ENCODE peak calls at places on chromosome 13, in ten cellular contexts. S, Y, V, M, L, E, K, B, G and X are unnamed samples. For H3K4me1, the result is how much of the 10 kb centered on the place peaks cover.

GRCh38 chr13:50320297-50320862 is 305.1 kb downstream of the KCNRG start:
- DNase-seq in S (peak), Y (no peak), V (no peak), M (no peak), L (no peak), E (no peak), K (no peak), B (no peak), G (peak), X (no peak)

GRCh38 chr13:26062853-26063444 is 11.1 kb upstream of the SHISA2 start:
- DNase-seq in S (peak), Y (no peak), V (peak), M (no peak), L (peak), E (peak), K (no peak), B (peak), G (peak), X (no peak)

GRCh38 chr13:41782086-41782485 is 178.8 kb downstream of the VWA8 start:
- DNase-seq in S (no peak), Y (no peak), V (no peak), M (no peak), L (peak), E (no peak), K (no peak), B (peak), G (no peak), X (no peak)

GRCh38 chr13:50224534-50224933 is 209.3 kb downstream of the KCNRG start:
- DNase-seq in S (no peak), Y (no peak), V (no peak), M (no peak), L (no peak), E (no peak), K (no peak), B (no peak), G (peak), X (no peak)

GRCh38 chr13:36814465-36814864 is 4.6 kb upstream of the RFXAP start:
- DNase-seq in S (no peak), Y (no peak), V (no peak), M (no peak), L (no peak), E (no peak), K (no peak), B (no peak), G (peak), X (no peak)

GRCh38 chr13:78609464-78610205 is 6.3 kb upstream of the POU4F1 start:
- DNase-seq in S (no peak), Y (no peak), V (no peak), M (no peak), L (peak), E (peak), K (no peak), B (peak), G (no peak), X (no peak)

GRCh38 chr13:82614086-82614485 is 1268.2 kb downstream of the SLITRK1 start:
- DNase-seq in S (no peak), Y (no peak), V (no peak), M (no peak), L (no peak), E (no peak), K (no peak), B (no peak), G (no peak), X (no peak)

GRCh38 chr13:78632956-78633355 is 26.0 kb downstream of the OBI1 start:
- DNase-seq in S (no peak), Y (no peak), V (no peak), M (no peak), L (no peak), E (no peak), K (no peak), B (no peak), G (no peak), X (no peak)

GRCh38 chr13:90447034-90447734 is 900.3 kb upstream of the MIR17HG start:
- DNase-seq in S (no peak), Y (no peak), V (no peak), M (no peak), L (no peak), E (no peak), K (no peak), B (no peak), G (no peak), X (no peak)

GRCh38 chr13:41244555-41244954 is 18.8 kb downstream of the MTRF1 start:
- DNase-seq in S (no peak), Y (no peak), V (no peak), M (no peak), L (no peak), E (no peak), K (no peak), B (peak), G (peak), X (no peak)

GRCh38 chr13:77356155-77356554 is 29.3 kb upstream of the MYCBP2 start:
- DNase-seq in S (no peak), Y (no peak), V (no peak), M (no peak), L (no peak), E (no peak), K (no peak), B (no peak), G (no peak), X (no peak)

GRCh38 chr13:113102727-113103126 is 2.9 kb upstream of the F7 start:
- DNase-seq in S (no peak), Y (no peak), V (no peak), M (no peak), L (no peak), E (no peak), K (no peak), B (no peak), G (no peak), X (no peak)

GRCh38 chr13:39144941-39145533 is 106.8 kb downstream of the NHLRC3 start:
- DNase-seq in S (peak), Y (no peak), V (peak), M (no peak), L (peak), E (peak), K (peak), B (peak), G (peak), X (peak)

GRCh38 chr13:80894930-80895329 is 554.0 kb upstream of the SPRY2 start:
- DNase-seq in S (no peak), Y (no peak), V (no peak), M (no peak), L (no peak), E (no peak), K (no peak), B (no peak), G (no peak), X (no peak)

GRCh38 chr13:41900918-41901317 is 60.0 kb downstream of the VWA8 start:
- DNase-seq in S (no peak), Y (no peak), V (no peak), M (no peak), L (no peak), E (no peak), K (no peak), B (no peak), G (no peak), X (no peak)

GRCh38 chr13:22929391-22930126 is 251.2 kb upstream of the SGCG start:
- DNase-seq in S (no peak), Y (no peak), V (no peak), M (no peak), L (no peak), E (no peak), K (no peak), B (no peak), G (no peak), X (no peak)

GRCh38 chr13:42876810-42877550 is 95.6 kb downstream of the FAM216B start:
- DNase-seq in S (no peak), Y (no peak), V (no peak), M (no peak), L (no peak), E (no peak), K (no peak), B (no peak), G (peak), X (no peak)

GRCh38 chr13:73943137-73943964 is 190.9 kb downstream of the KLF12 start:
- DNase-seq in S (no peak), Y (no peak), V (no peak), M (no peak), L (no peak), E (peak), K (no peak), B (no peak), G (no peak), X (no peak)

GRCh38 chr13:47484564-47484963 is 516.5 kb downstream of the SUCLA2 start:
- DNase-seq in S (no peak), Y (no peak), V (no peak), M (no peak), L (no peak), E (no peak), K (no peak), B (no peak), G (peak), X (no peak)

GRCh38 chr13:42046448-42046847 is 2.0 kb upstream of the DGKH start:
- DNase-seq in S (no peak), Y (no peak), V (no peak), M (no peak), L (no peak), E (no peak), K (no peak), B (no peak), G (no peak), X (no peak)

GRCh38 chr13:44165895-44166496 is 207.6 kb upstream of the SERP2 start:
- DNase-seq in S (no peak), Y (no peak), V (no peak), M (no peak), L (no peak), E (no peak), K (no peak), B (peak), G (no peak), X (no peak)

GRCh38 chr13:77222909-77223308 is 104.0 kb downstream of the MYCBP2 start:
- DNase-seq in S (no peak), Y (no peak), V (no peak), M (no peak), L (no peak), E (no peak), K (no peak), B (no peak), G (no peak), X (no peak)

GRCh38 chr13:26185720-26186119 is 36.4 kb downstream of the RNF6 start:
- DNase-seq in S (no peak), Y (no peak), V (no peak), M (no peak), L (no peak), E (no peak), K (no peak), B (no peak), G (no peak), X (no peak)

GRCh38 chr13:38879278-38879677 is 111.4 kb downstream of the STOML3 start:
- DNase-seq in S (no peak), Y (no peak), V (no peak), M (no peak), L (no peak), E (no peak), K (no peak), B (no peak), G (no peak), X (no peak)

GRCh38 chr13:76440568-76440967 is 445.6 kb downstream of the KCTD12 start:
- DNase-seq in S (no peak), Y (no peak), V (no peak), M (no peak), L (no peak), E (no peak), K (no peak), B (no peak), G (no peak), X (no peak)

GRCh38 chr13:111474136-111475002 is 153.9 kb downstream of the TEX29 start:
- DNase-seq in S (peak), Y (no peak), V (no peak), M (no peak), L (peak), E (peak), K (no peak), B (peak), G (peak), X (no peak)

GRCh38 chr13:95115525-95115924 is 185.7 kb downstream of the ABCC4 start:
- DNase-seq in S (no peak), Y (no peak), V (no peak), M (no peak), L (no peak), E (no peak), K (no peak), B (no peak), G (no peak), X (no peak)

GRCh38 chr13:95117092-95117491 is 184.2 kb downstream of the ABCC4 start:
- DNase-seq in S (no peak), Y (no peak), V (no peak), M (no peak), L (no peak), E (no peak), K (no peak), B (no peak), G (no peak), X (no peak)

GRCh38 chr13:95111608-95112007 is 189.6 kb downstream of the ABCC4 start:
- DNase-seq in S (no peak), Y (no peak), V (no peak), M (no peak), L (no peak), E (no peak), K (no peak), B (no peak), G (no peak), X (no peak)

GRCh38 chr13:95112883-95113282 is 188.4 kb downstream of the ABCC4 start:
- DNase-seq in S (no peak), Y (no peak), V (no peak), M (no peak), L (no peak), E (no peak), K (no peak), B (no peak), G (no peak), X (no peak)

DNA sequence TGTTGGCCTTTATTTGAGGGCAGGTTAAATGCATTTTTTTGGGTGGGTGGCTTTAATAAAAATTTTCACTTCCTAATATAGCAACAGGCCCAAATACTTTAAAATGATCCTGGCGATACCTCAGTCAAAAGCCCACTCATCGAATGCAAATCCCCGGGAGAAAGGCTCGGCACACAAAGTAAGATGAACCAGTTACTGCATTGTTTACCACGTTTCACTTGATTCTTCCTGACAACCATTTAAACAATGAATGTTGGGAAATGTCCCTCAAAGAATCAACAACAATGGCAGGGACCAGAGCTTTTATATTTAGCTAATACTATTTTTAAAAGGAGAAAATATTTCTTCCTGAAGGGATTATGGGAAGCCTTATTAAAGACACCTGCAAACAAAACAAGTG is 187.7 kb downstream of the ABCC4 start:
- DNase-seq in S (no peak), Y (no peak), V (no peak), M (no peak), L (peak), E (no peak), K (no peak), B (peak), G (no peak), X (no peak)
- H3K4me1 ChIP-seq in S (under half), Y (under half), V (under half), M (under half), L (half or more), E (under half), K (under half), B (under half), G (under half), X (under half)

GRCh38 chr13:48749699-48750473 is 96.2 kb downstream of the CYSLTR2 start:
- DNase-seq in S (peak), Y (peak), V (peak), M (peak), L (peak), E (peak), K (peak), B (peak), G (peak), X (peak)
- TF ChIP-seq CTCF in S (peak), Y (peak), V (peak), M (no peak), L (peak), E (peak), K (peak), B (peak), G (peak), X (peak)

GRCh38 chr13:31160857-31161582 is 684 bp downstream of the HSPH1 start:
- DNase-seq in S (no peak), Y (peak), V (peak), M (peak), L (peak), E (peak), K (peak), B (peak), G (peak), X (peak)

GRCh38 chr13:31154939-31155338 is 6.8 kb downstream of the HSPH1 start:
- DNase-seq in S (no peak), Y (no peak), V (no peak), M (no peak), L (no peak), E (no peak), K (no peak), B (no peak), G (no peak), X (no peak)

GRCh38 chr13:31161583-31162150 is at the start of gene HSPH1:
- DNase-seq in S (peak), Y (peak), V (peak), M (peak), L (peak), E (peak), K (peak), B (peak), G (peak), X (peak)

GRCh38 chr13:31162151-31163008 is 676 bp upstream of the HSPH1 start:
- DNase-seq in S (peak), Y (peak), V (peak), M (peak), L (peak), E (peak), K (peak), B (peak), G (peak), X (peak)

GRCh38 chr13:31159306-31159705 is 2.4 kb downstream of the HSPH1 start:
- DNase-seq in S (no peak), Y (no peak), V (no peak), M (no peak), L (no peak), E (no peak), K (no peak), B (no peak), G (no peak), X (no peak)
- H3K4me3 ChIP-seq in S (no peak), Y (no peak), V (peak), M (no peak), L (peak), E (peak), K (peak), B (peak), G (peak), X (no peak)

DNA sequence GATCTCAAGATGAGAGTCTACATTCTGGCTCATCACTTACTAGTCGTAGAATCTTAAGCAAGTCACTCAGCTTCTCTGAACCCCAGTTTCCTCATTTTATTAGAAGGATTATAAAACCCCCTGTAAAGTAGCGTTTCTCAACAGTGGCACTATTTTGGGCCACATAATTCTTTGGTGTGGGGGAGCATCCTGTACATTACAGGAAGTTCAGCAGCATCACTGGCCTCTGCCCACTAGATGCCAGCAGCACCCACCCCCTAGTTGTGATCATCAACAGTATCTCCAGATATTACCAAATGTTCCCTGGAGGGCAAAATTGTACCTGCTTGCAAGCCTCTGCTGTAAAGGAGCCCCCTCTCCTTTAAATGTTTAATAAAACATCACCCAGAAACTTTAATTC is 22.6 kb downstream of the STARD13 start:
- DNase-seq in S (no peak), Y (no peak), V (no peak), M (no peak), L (no peak), E (no peak), K (no peak), B (no peak), G (no peak), X (no peak)
- H3K4me1 ChIP-seq in S (under half), Y (half or more), V (half or more), M (under half), L (under half), E (half or more), K (half or more), B (under half), G (under half), X (under half)